ENCODE peak calls at places on chromosomes 16 and 17, in four cellular contexts. W is Ammon's horn, J is left ventricle myocardium inferior, Y is non-pigmented ciliary epithelial cell. R is an unnamed sample.

GRCh38 chr16:19118938-19119431 is 5.2 kb downstream of the ITPRIPL2 start:
- DNase-seq in W (peak), J (no peak), Y (peak), R (peak)

GRCh38 chr17:78125138-78125913 is 3.2 kb downstream of the TMC6 start:
- DNase-seq in W (no peak), J (no peak), Y (no peak), R (no peak)

GRCh38 chr17:4504188-4504587 is 5.5 kb downstream of the SPNS2 start:
- DNase-seq in W (no peak), J (no peak), Y (no peak), R (no peak)

GRCh38 chr17:83193336-83194188 is 114.2 kb downstream of the METRNL start:
- DNase-seq in W (no peak), J (peak), Y (no peak), R (no peak)

GRCh38 chr16:74076568-74076967 is 220.0 kb upstream of the PSMD7 start:
- DNase-seq in W (no peak), J (no peak), Y (no peak), R (no peak)

GRCh38 chr17:82098169-82098938 is at the start of gene FASN:
- DNase-seq in W (peak), J (peak), Y (peak), R (peak)

GRCh38 chr16:66247516-66248089 is 118.9 kb upstream of the CDH5 start:
- DNase-seq in W (peak), J (peak), Y (no peak), R (no peak)

GRCh38 chr17:83104577-83105505 is 25.4 kb downstream of the METRNL start:
- DNase-seq in W (no peak), J (no peak), Y (no peak), R (no peak)

GRCh38 chr16:8919089-8919933 is 37.2 kb downstream of the LITAFD start:
- DNase-seq in W (no peak), J (no peak), Y (no peak), R (no peak)

GRCh38 chr16:714079-714478 is 839 bp upstream of the METRN start:
- DNase-seq in W (no peak), J (no peak), Y (no peak), R (peak)

GRCh38 chr17:74271281-74271680 is 2.8 kb upstream of the DNAI2 start:
- DNase-seq in W (no peak), J (no peak), Y (no peak), R (no peak)

GRCh38 chr17:8798176-8799000 is 777 bp downstream of the MFSD6L start:
- DNase-seq in W (no peak), J (no peak), Y (no peak), R (no peak)

GRCh38 chr16:75385507-75386152 is 47.7 kb downstream of the CFDP1 start:
- DNase-seq in W (peak), J (no peak), Y (no peak), R (peak)

GRCh38 chr17:73209436-73209835 is 16.6 kb downstream of the COG1 start:
- DNase-seq in W (no peak), J (no peak), Y (no peak), R (no peak)

GRCh38 chr17:946510-947236 is 32.9 kb downstream of the NXN start:
- DNase-seq in W (no peak), J (no peak), Y (no peak), R (no peak)

GRCh38 chr17:45143767-45144198 is 4.5 kb upstream of the HEXIM1 start:
- DNase-seq in W (peak), J (peak), Y (no peak), R (peak)

GRCh38 chr17:57862410-57862989 is 12.7 kb upstream of the MRPS23 start:
- DNase-seq in W (no peak), J (no peak), Y (no peak), R (no peak)

GRCh38 chr16:64687089-64687488 is 434.8 kb downstream of the CDH11 start:
- DNase-seq in W (no peak), J (no peak), Y (no peak), R (no peak)

GRCh38 chr17:14672830-14673229 is 371.9 kb downstream of the HS3ST3B1 start:
- DNase-seq in W (no peak), J (no peak), Y (peak), R (peak)

GRCh38 chr17:62800580-62800979 is 7.5 kb downstream of the MARCHF10 start:
- DNase-seq in W (no peak), J (no peak), Y (no peak), R (no peak)

GRCh38 chr16:11396241-11397048 is 51.2 kb downstream of the RMI2 start:
- DNase-seq in W (peak), J (peak), Y (no peak), R (peak)

GRCh38 chr17:72419866-72420774 is 299.3 kb downstream of the SOX9 start:
- DNase-seq in W (peak), J (no peak), Y (no peak), R (peak)

R was measured in EL.